ENCODE peak calls at places on chromosomes 7 and 10, in six cellular contexts. U is pancreas; G is EH; Y is activated CD4-positive, alpha-beta T cell treated with anti-CD3 and anti-CD28 coated beads, Interleukin-2, amount 10 ng/mL, durations not matched to agents 7 days and 5 days; D is iPS-NIHi11; M is H9. T is an unnamed sample.
A peak's percentile ranks its signal among the peaks of the same experiment; 100 is the strongest.

GRCh38 chr7:112446431-112446830 is 3.8 kb upstream of the IFRD1 start:
- DNase-seq in U (no peak), G (no peak), Y (no peak), D (no peak), M (no peak), T (no peak)

GRCh38 chr10:114064151-114065045 is 20.7 kb downstream of the ADRB1 start:
- DNase-seq in U (peak; percentile 77), G (no peak), Y (no peak), D (no peak), M (no peak), T (no peak)

GRCh38 chr7:129786179-129786514 is 166.6 kb downstream of the UBE2H start:
- DNase-seq in U (no peak), G (no peak), Y (no peak), D (no peak), M (no peak), T (no peak)

GRCh38 chr7:15000157-15000556 is 97.6 kb upstream of the DGKB start:
- DNase-seq in U (no peak), G (no peak), Y (no peak), D (no peak), M (no peak), T (no peak)

GRCh38 chr10:6918305-6918704 is 338.2 kb upstream of the PRKCQ start:
- DNase-seq in U (no peak), G (peak; percentile 20), Y (peak; percentile 79), D (peak; percentile 46), M (peak; percentile 60), T (no peak)

GRCh38 chr10:82211331-82211730 is 336.3 kb downstream of the NRG3 start:
- DNase-seq in U (no peak), G (no peak), Y (no peak), D (no peak), M (no peak), T (no peak)

GRCh38 chr10:30141366-30141886 is 82.0 kb upstream of the JCAD start:
- DNase-seq in U (no peak), G (no peak), Y (no peak), D (no peak), M (no peak), T (no peak)

GRCh38 chr10:86795353-86795752 is 38.9 kb downstream of the BMPR1A start:
- DNase-seq in U (no peak), G (peak; percentile 84), Y (no peak), D (peak; percentile 75), M (no peak), T (no peak)

GRCh38 chr7:128812514-128813168 is 17.6 kb upstream of the FLNC start:
- DNase-seq in U (peak; percentile 55), G (peak; percentile 34), Y (no peak), D (peak; percentile 23), M (no peak), T (no peak)

GRCh38 chr7:7424151-7424873 is 111.4 kb downstream of the COL28A1 start:
- DNase-seq in U (peak; percentile 32), G (peak; percentile 74), Y (peak; percentile 31), D (peak; percentile 72), M (peak; percentile 61), T (no peak)

GRCh38 chr7:30649717-30650116 is 32.5 kb downstream of the CRHR2 start:
- DNase-seq in U (no peak), G (no peak), Y (no peak), D (no peak), M (peak; percentile 23), T (no peak)

GRCh38 chr7:13282377-13282980 is 595.0 kb downstream of the ARL4A start:
- DNase-seq in U (no peak), G (peak; percentile 7), Y (no peak), D (no peak), M (no peak), T (no peak)

GRCh38 chr10:30980951-30981616 is 50.6 kb downstream of the ZNF438 start:
- DNase-seq in U (peak; percentile 66), G (peak; percentile 50), Y (no peak), D (peak; percentile 17), M (no peak), T (no peak)

GRCh38 chr7:42893341-42894242 is 18.3 kb downstream of the C7orf25 start:
- DNase-seq in U (no peak), G (no peak), Y (no peak), D (no peak), M (no peak), T (no peak)

GRCh38 chr7:2968176-2968575 is 75.5 kb downstream of the CARD11 start:
- DNase-seq in U (no peak), G (no peak), Y (no peak), D (no peak), M (no peak), T (no peak)

GRCh38 chr10:119189811-119190282 is 11.2 kb upstream of the PRDX3 start:
- DNase-seq in U (peak; percentile 76), G (peak; percentile 30), Y (no peak), D (no peak), M (no peak), T (no peak)

GRCh38 chr7:41886906-41887311 is 184.0 kb upstream of the INHBA start:
- DNase-seq in U (no peak), G (peak; percentile 98), Y (no peak), D (peak; percentile 17), M (peak; percentile 52), T (no peak)

GRCh38 chr7:38229386-38229785 is 44.0 kb downstream of the TARP start:
- DNase-seq in U (no peak), G (peak; percentile 57), Y (no peak), D (no peak), M (no peak), T (no peak)

GRCh38 chr7:45225560-45226335 is 68.2 kb downstream of the RAMP3 start:
- DNase-seq in U (no peak), G (no peak), Y (no peak), D (no peak), M (no peak), T (no peak)

GRCh38 chr7:20170626-20171025 is 46.6 kb downstream of the MACC1 start:
- DNase-seq in U (no peak), G (no peak), Y (no peak), D (no peak), M (no peak), T (no peak)

GRCh38 chr10:110746254-110746826 is 102.2 kb downstream of the RBM20 start:
- DNase-seq in U (peak; percentile 79), G (peak; percentile 70), Y (peak; percentile 59), D (peak; percentile 81), M (peak; percentile 73), T (peak; percentile 38)

GRCh38 chr10:30968711-30969110 is 63.0 kb downstream of the ZNF438 start:
- DNase-seq in U (no peak), G (no peak), Y (no peak), D (no peak), M (no peak), T (no peak)

GRCh38 chr7:119545118-119545517 is 727.9 kb upstream of the KCND2 start:
- DNase-seq in U (no peak), G (no peak), Y (no peak), D (no peak), M (no peak), T (no peak)

GRCh38 chr10:70481831-70482530 is 3.4 kb downstream of the PALD1 start:
- DNase-seq in U (no peak), G (no peak), Y (no peak), D (peak; percentile 3), M (no peak), T (no peak)

GRCh38 chr7:46603780-46604725 is 683.0 kb upstream of the IGFBP3 start:
- DNase-seq in U (peak; percentile 21), G (peak; percentile 61), Y (no peak), D (no peak), M (no peak), T (no peak)

GRCh38 chr10:91190876-91191580 is 29.4 kb upstream of the PCGF5 start:
- DNase-seq in U (no peak), G (peak; percentile 70), Y (no peak), D (no peak), M (no peak), T (no peak)

GRCh38 chr7:115844857-115845256 is 185.7 kb downstream of the TFEC start:
- DNase-seq in U (no peak), G (no peak), Y (no peak), D (no peak), M (no peak), T (no peak)

GRCh38 chr10:97422921-97423420 is 3.0 kb upstream of the PGAM1 start:
- DNase-seq in U (no peak), G (peak; percentile 83), Y (no peak), D (no peak), M (no peak), T (no peak)

GRCh38 chr10:117980216-117980615 is 66.5 kb downstream of the RAB11FIP2 start:
- DNase-seq in U (no peak), G (peak; percentile 80), Y (no peak), D (no peak), M (no peak), T (peak; percentile 66)

GRCh38 chr10:15168296-15168780 is at the start of gene NMT2:
- DNase-seq in U (peak; percentile 84), G (no peak), Y (no peak), D (peak; percentile 95), M (peak; percentile 89), T (peak; percentile 21)

GRCh38 chr7:92834661-92835139 is 1.7 kb downstream of the CDK6 start:
- DNase-seq in U (peak; percentile 16), G (no peak), Y (no peak), D (peak; percentile 30), M (peak; percentile 59), T (no peak)

GRCh38 chr7:88929719-88930118 is 134.2 kb upstream of the TEX47 start:
- DNase-seq in U (no peak), G (no peak), Y (no peak), D (no peak), M (no peak), T (no peak)

GRCh38 chr10:127577878-127578627 is 28.9 kb downstream of the NPS start:
- DNase-seq in U (no peak), G (no peak), Y (no peak), D (no peak), M (no peak), T (no peak)

GRCh38 chr7:116443101-116443523 is 56.4 kb upstream of the CAV2 start:
- DNase-seq in U (no peak), G (peak; percentile 94), Y (no peak), D (peak; percentile 14), M (no peak), T (peak; percentile 66)

GRCh38 chr10:51103818-51104217 is 29.5 kb downstream of the PRKG1 start:
- DNase-seq in U (no peak), G (peak; percentile 32), Y (no peak), D (no peak), M (no peak), T (no peak)

GRCh38 chr10:86744067-86744725 is 12.2 kb upstream of the BMPR1A start:
- DNase-seq in U (no peak), G (no peak), Y (no peak), D (no peak), M (no peak), T (no peak)

GRCh38 chr7:74518654-74519053 is 64.9 kb downstream of the GTF2IRD1 start:
- DNase-seq in U (no peak), G (no peak), Y (no peak), D (no peak), M (no peak), T (no peak)

GRCh38 chr7:20330797-20331230 is at the start of gene ITGB8:
- DNase-seq in U (peak; percentile 51), G (peak; percentile 6), Y (peak; percentile 6), D (peak; percentile 47), M (peak; percentile 69), T (no peak)

GRCh38 chr10:43137971-43138756 is at the start of gene CSGALNACT2:
- DNase-seq in U (peak; percentile 75), G (peak; percentile 89), Y (peak; percentile 90), D (peak; percentile 85), M (peak; percentile 69), T (peak; percentile 33)

GRCh38 chr7:130667593-130668257 is 823 bp downstream of the COPG2 start:
- DNase-seq in U (no peak), G (peak; percentile 9), Y (no peak), D (peak; percentile 7), M (no peak), T (no peak)